ENCODE peak calls at places on chromosomes 7 and 10, in six cellular contexts. One of them, this sample, is unnamed.

GRCh38 chr10:83991986-83992753 is 147.1 kb upstream of the GHITM start:
- DNase-seq in NCI-H446: peak
- DNase-seq in NAMALWA: peak
- DNase-seq in stimulated activated CD4-positive, alpha-beta T cell treated with anti-CD3 and anti-CD28 coated beads, TNF-alpha, amount 100 ng/mL, for 4 hours: no peak
- DNase-seq in HTR-8/SVneo: peak
- DNase-seq in ELR: peak
- DNase-seq in this sample: peak

GRCh38 chr10:2978111-2978510 is 89.2 kb upstream of the PFKP start:
- DNase-seq in ELR: peak
- DNase-seq in HTR-8/SVneo: peak
- DNase-seq in NCI-H446: peak
- DNase-seq in NAMALWA: peak
- DNase-seq in stimulated activated CD4-positive, alpha-beta T cell treated with anti-CD3 and anti-CD28 coated beads, TNF-alpha, amount 100 ng/mL, for 4 hours: no peak
- DNase-seq in this sample: peak

GRCh38 chr7:153381275-153382119 is 621.9 kb downstream of the ACTR3B start:
- DNase-seq in NAMALWA: peak
- DNase-seq in NCI-H446: peak
- DNase-seq in stimulated activated CD4-positive, alpha-beta T cell treated with anti-CD3 and anti-CD28 coated beads, TNF-alpha, amount 100 ng/mL, for 4 hours: no peak
- DNase-seq in HTR-8/SVneo: no peak
- DNase-seq in ELR: no peak
- DNase-seq in this sample: no peak

GRCh38 chr10:103512591-103513382 is 19.3 kb downstream of the NEURL1 start:
- DNase-seq in ELR: no peak
- DNase-seq in NAMALWA: no peak
- DNase-seq in HTR-8/SVneo: no peak
- DNase-seq in NCI-H446: no peak
- DNase-seq in stimulated activated CD4-positive, alpha-beta T cell treated with anti-CD3 and anti-CD28 coated beads, TNF-alpha, amount 100 ng/mL, for 4 hours: no peak
- DNase-seq in this sample: no peak

GRCh38 chr7:115224923-115225322 is 303.0 kb downstream of the MDFIC start:
- DNase-seq in HTR-8/SVneo: no peak
- DNase-seq in NCI-H446: no peak
- DNase-seq in ELR: no peak
- DNase-seq in stimulated activated CD4-positive, alpha-beta T cell treated with anti-CD3 and anti-CD28 coated beads, TNF-alpha, amount 100 ng/mL, for 4 hours: no peak
- DNase-seq in NAMALWA: no peak
- DNase-seq in this sample: no peak

GRCh38 chr7:4694653-4695335 is 12.7 kb downstream of the FOXK1 start:
- DNase-seq in NAMALWA: no peak
- DNase-seq in HTR-8/SVneo: no peak
- DNase-seq in NCI-H446: peak
- DNase-seq in stimulated activated CD4-positive, alpha-beta T cell treated with anti-CD3 and anti-CD28 coated beads, TNF-alpha, amount 100 ng/mL, for 4 hours: no peak
- DNase-seq in ELR: peak
- DNase-seq in this sample: no peak

GRCh38 chr10:5522913-5523560 is 1.7 kb upstream of the CALML3 start:
- DNase-seq in NAMALWA: no peak
- DNase-seq in NCI-H446: no peak
- DNase-seq in ELR: no peak
- DNase-seq in HTR-8/SVneo: no peak
- DNase-seq in stimulated activated CD4-positive, alpha-beta T cell treated with anti-CD3 and anti-CD28 coated beads, TNF-alpha, amount 100 ng/mL, for 4 hours: no peak
- DNase-seq in this sample: no peak

GRCh38 chr10:62433181-62433692 is 59.1 kb downstream of the ZNF365 start:
- DNase-seq in NAMALWA: no peak
- DNase-seq in ELR: peak
- DNase-seq in stimulated activated CD4-positive, alpha-beta T cell treated with anti-CD3 and anti-CD28 coated beads, TNF-alpha, amount 100 ng/mL, for 4 hours: peak
- DNase-seq in HTR-8/SVneo: peak
- DNase-seq in NCI-H446: no peak
- DNase-seq in this sample: peak

GRCh38 chr10:4498763-4499251 is 327.2 kb upstream of the AKR1E2 start:
- DNase-seq in NCI-H446: peak
- DNase-seq in HTR-8/SVneo: no peak
- DNase-seq in NAMALWA: no peak
- DNase-seq in ELR: peak
- DNase-seq in stimulated activated CD4-positive, alpha-beta T cell treated with anti-CD3 and anti-CD28 coated beads, TNF-alpha, amount 100 ng/mL, for 4 hours: no peak
- DNase-seq in this sample: no peak

GRCh38 chr7:25250386-25250785 is 22.1 kb upstream of the NPVF start:
- DNase-seq in NAMALWA: no peak
- DNase-seq in ELR: no peak
- DNase-seq in stimulated activated CD4-positive, alpha-beta T cell treated with anti-CD3 and anti-CD28 coated beads, TNF-alpha, amount 100 ng/mL, for 4 hours: no peak
- DNase-seq in NCI-H446: no peak
- DNase-seq in HTR-8/SVneo: no peak
- DNase-seq in this sample: no peak

GRCh38 chr10:89118091-89118490 is 89.0 kb downstream of the CH25H start:
- DNase-seq in NCI-H446: no peak
- DNase-seq in NAMALWA: no peak
- DNase-seq in HTR-8/SVneo: no peak
- DNase-seq in stimulated activated CD4-positive, alpha-beta T cell treated with anti-CD3 and anti-CD28 coated beads, TNF-alpha, amount 100 ng/mL, for 4 hours: no peak
- DNase-seq in ELR: peak
- DNase-seq in this sample: peak

GRCh38 chr10:61304751-61305150 is 148.4 kb downstream of the TMEM26 start:
- DNase-seq in ELR: no peak
- DNase-seq in stimulated activated CD4-positive, alpha-beta T cell treated with anti-CD3 and anti-CD28 coated beads, TNF-alpha, amount 100 ng/mL, for 4 hours: no peak
- DNase-seq in HTR-8/SVneo: no peak
- DNase-seq in NAMALWA: no peak
- DNase-seq in NCI-H446: no peak
- DNase-seq in this sample: no peak

GRCh38 chr10:36181421-36181820 is 539.3 kb upstream of the FZD8 start:
- DNase-seq in NAMALWA: no peak
- DNase-seq in HTR-8/SVneo: no peak
- DNase-seq in NCI-H446: peak
- DNase-seq in stimulated activated CD4-positive, alpha-beta T cell treated with anti-CD3 and anti-CD28 coated beads, TNF-alpha, amount 100 ng/mL, for 4 hours: no peak
- DNase-seq in ELR: no peak
- DNase-seq in this sample: no peak

GRCh38 chr10:122640921-122641320 is 58.7 kb downstream of the C10orf120 start:
- DNase-seq in NAMALWA: no peak
- DNase-seq in stimulated activated CD4-positive, alpha-beta T cell treated with anti-CD3 and anti-CD28 coated beads, TNF-alpha, amount 100 ng/mL, for 4 hours: no peak
- DNase-seq in ELR: no peak
- DNase-seq in HTR-8/SVneo: no peak
- DNase-seq in NCI-H446: no peak
- DNase-seq in this sample: no peak

GRCh38 chr10:14456218-14456869 is 125.6 kb upstream of the FRMD4A start:
- DNase-seq in HTR-8/SVneo: no peak
- DNase-seq in stimulated activated CD4-positive, alpha-beta T cell treated with anti-CD3 and anti-CD28 coated beads, TNF-alpha, amount 100 ng/mL, for 4 hours: no peak
- DNase-seq in NCI-H446: no peak
- DNase-seq in ELR: no peak
- DNase-seq in NAMALWA: no peak
- DNase-seq in this sample: no peak

GRCh38 chr7:149161241-149161848 is 14.1 kb downstream of the ZNF398 start:
- DNase-seq in stimulated activated CD4-positive, alpha-beta T cell treated with anti-CD3 and anti-CD28 coated beads, TNF-alpha, amount 100 ng/mL, for 4 hours: no peak
- DNase-seq in NAMALWA: no peak
- DNase-seq in ELR: peak
- DNase-seq in NCI-H446: no peak
- DNase-seq in HTR-8/SVneo: no peak
- DNase-seq in this sample: no peak

GRCh38 chr10:35398355-35398754 is 62.0 kb downstream of the CCNY start:
- DNase-seq in HTR-8/SVneo: no peak
- DNase-seq in NAMALWA: no peak
- DNase-seq in NCI-H446: no peak
- DNase-seq in ELR: no peak
- DNase-seq in stimulated activated CD4-positive, alpha-beta T cell treated with anti-CD3 and anti-CD28 coated beads, TNF-alpha, amount 100 ng/mL, for 4 hours: no peak
- DNase-seq in this sample: no peak

GRCh38 chr7:4809091-4809591 is 33.7 kb downstream of the AP5Z1 start:
- DNase-seq in NAMALWA: no peak
- DNase-seq in NCI-H446: no peak
- DNase-seq in HTR-8/SVneo: no peak
- DNase-seq in stimulated activated CD4-positive, alpha-beta T cell treated with anti-CD3 and anti-CD28 coated beads, TNF-alpha, amount 100 ng/mL, for 4 hours: no peak
- DNase-seq in ELR: no peak
- DNase-seq in this sample: no peak

GRCh38 chr7:7808156-7808555 is 89.7 kb upstream of the RPA3 start:
- DNase-seq in NAMALWA: no peak
- DNase-seq in HTR-8/SVneo: no peak
- DNase-seq in ELR: peak
- DNase-seq in stimulated activated CD4-positive, alpha-beta T cell treated with anti-CD3 and anti-CD28 coated beads, TNF-alpha, amount 100 ng/mL, for 4 hours: no peak
- DNase-seq in NCI-H446: peak
- DNase-seq in this sample: no peak

GRCh38 chr10:33621143-33621542 is 286.7 kb upstream of the NRP1 start:
- DNase-seq in stimulated activated CD4-positive, alpha-beta T cell treated with anti-CD3 and anti-CD28 coated beads, TNF-alpha, amount 100 ng/mL, for 4 hours: no peak
- DNase-seq in NCI-H446: no peak
- DNase-seq in HTR-8/SVneo: no peak
- DNase-seq in ELR: no peak
- DNase-seq in NAMALWA: no peak
- DNase-seq in this sample: no peak

GRCh38 chr7:108211382-108212201 is 81.4 kb upstream of the LAMB4 start:
- DNase-seq in stimulated activated CD4-positive, alpha-beta T cell treated with anti-CD3 and anti-CD28 coated beads, TNF-alpha, amount 100 ng/mL, for 4 hours: no peak
- DNase-seq in NAMALWA: peak
- DNase-seq in NCI-H446: no peak
- DNase-seq in ELR: peak
- DNase-seq in HTR-8/SVneo: no peak
- DNase-seq in this sample: peak

GRCh38 chr10:66892833-66893232 is 33.0 kb upstream of the LRRTM3 start:
- DNase-seq in NAMALWA: no peak
- DNase-seq in HTR-8/SVneo: no peak
- DNase-seq in NCI-H446: no peak
- DNase-seq in ELR: no peak
- DNase-seq in stimulated activated CD4-positive, alpha-beta T cell treated with anti-CD3 and anti-CD28 coated beads, TNF-alpha, amount 100 ng/mL, for 4 hours: no peak
- DNase-seq in this sample: no peak

GRCh38 chr10:131792011-131792651 is 108.7 kb upstream of the PPP2R2D start:
- DNase-seq in stimulated activated CD4-positive, alpha-beta T cell treated with anti-CD3 and anti-CD28 coated beads, TNF-alpha, amount 100 ng/mL, for 4 hours: no peak
- DNase-seq in NAMALWA: no peak
- DNase-seq in ELR: no peak
- DNase-seq in HTR-8/SVneo: no peak
- DNase-seq in NCI-H446: no peak
- DNase-seq in this sample: no peak

GRCh38 chr7:27677912-27678612 is 15.4 kb upstream of the HIBADH start:
- DNase-seq in stimulated activated CD4-positive, alpha-beta T cell treated with anti-CD3 and anti-CD28 coated beads, TNF-alpha, amount 100 ng/mL, for 4 hours: no peak
- DNase-seq in HTR-8/SVneo: peak
- DNase-seq in ELR: peak
- DNase-seq in NAMALWA: no peak
- DNase-seq in NCI-H446: peak
- DNase-seq in this sample: peak

GRCh38 chr7:111029574-111030357 is 61.2 kb upstream of the LRRN3 start:
- DNase-seq in NAMALWA: peak
- DNase-seq in ELR: peak
- DNase-seq in stimulated activated CD4-positive, alpha-beta T cell treated with anti-CD3 and anti-CD28 coated beads, TNF-alpha, amount 100 ng/mL, for 4 hours: peak
- DNase-seq in NCI-H446: peak
- DNase-seq in HTR-8/SVneo: no peak
- DNase-seq in this sample: no peak